ENCODE peak calls at places on chromosomes 6 and 20, in five cellular contexts. R is psoas muscle, Y is stomach, G is mesenchymal stem cell, Z is heart right ventricle. V is an unnamed sample.

GRCh38 chr6:166586424-166587156 is at the start of gene RAMACL:
- DNase-seq in R (no peak), Y (peak; percentile 40), G (no peak), Z (no peak), V (peak; percentile 24)

GRCh38 chr6:36442671-36443497 is at the start of the genes KCTD20 and PXT1:
- DNase-seq in R (peak; percentile 95), Y (peak; percentile 90), G (peak; percentile 88), Z (peak; percentile 89), V (peak; percentile 95)

GRCh38 chr6:128507337-128508310 is 12.8 kb downstream of the PTPRK start:
- DNase-seq in R (no peak), Y (no peak), G (peak; percentile 91), Z (no peak), V (no peak)

GRCh38 chr6:52540286-52540902 is 36.5 kb downstream of the TRAM2 start:
- DNase-seq in R (no peak), Y (no peak), G (no peak), Z (no peak), V (no peak)

GRCh38 chr20:62628691-62629090 is 13.6 kb upstream of the SLCO4A1 start:
- DNase-seq in R (peak; percentile 17), Y (no peak), G (peak; percentile 35), Z (no peak), V (peak; percentile 50)

GRCh38 chr6:6002005-6002808 is 4.5 kb downstream of the NRN1 start:
- DNase-seq in R (no peak), Y (no peak), G (no peak), Z (no peak), V (no peak)

GRCh38 chr6:111769365-111770127 is 103.7 kb downstream of the FYN start:
- DNase-seq in R (no peak), Y (no peak), G (no peak), Z (no peak), V (no peak)

GRCh38 chr6:5151955-5152401 is 66.8 kb downstream of the PPP1R3G start:
- DNase-seq in R (no peak), Y (no peak), G (no peak), Z (no peak), V (no peak)

GRCh38 chr6:158639056-158639455 is 5.5 kb downstream of the DYNLT1 start:
- DNase-seq in R (no peak), Y (peak; percentile 10), G (no peak), Z (no peak), V (no peak)

GRCh38 chr6:13217206-13217905 is 111.0 kb downstream of the TBC1D7 start:
- DNase-seq in R (no peak), Y (no peak), G (peak; percentile 57), Z (no peak), V (no peak)

GRCh38 chr20:61983965-61984364 is 81.7 kb downstream of the TAF4 start:
- DNase-seq in R (no peak), Y (no peak), G (no peak), Z (no peak), V (no peak)

GRCh38 chr6:43733471-43734293 is 36.3 kb upstream of the VEGFA start:
- DNase-seq in R (no peak), Y (peak; percentile 10), G (no peak), Z (no peak), V (no peak)

GRCh38 chr6:116111552-116112528 is 11.2 kb downstream of the NT5DC1 start:
- DNase-seq in R (no peak), Y (peak; percentile 37), G (peak; percentile 52), Z (no peak), V (peak; percentile 76)

GRCh38 chr6:144036064-144036873 is 28.2 kb upstream of the PLAGL1 start:
- DNase-seq in R (no peak), Y (no peak), G (peak; percentile 57), Z (no peak), V (peak; percentile 3)

GRCh38 chr20:62624325-62624690 is 18.0 kb upstream of the SLCO4A1 start:
- DNase-seq in R (peak; percentile 66), Y (peak; percentile 71), G (no peak), Z (no peak), V (no peak)

GRCh38 chr6:129429953-129430352 is 280.0 kb downstream of the ARHGAP18 start:
- DNase-seq in R (no peak), Y (no peak), G (no peak), Z (no peak), V (no peak)

GRCh38 chr20:6887966-6888365 is 120.5 kb downstream of the BMP2 start:
- DNase-seq in R (no peak), Y (no peak), G (no peak), Z (no peak), V (no peak)

GRCh38 chr6:89997456-89998445 is 103.5 kb downstream of the GJA10 start:
- DNase-seq in R (no peak), Y (no peak), G (no peak), Z (no peak), V (no peak)

GRCh38 chr20:57570898-57571297 is 10.0 kb downstream of the PCK1 start:
- DNase-seq in R (no peak), Y (no peak), G (no peak), Z (no peak), V (no peak)

GRCh38 chr6:5094327-5094726 is 9.2 kb downstream of the PPP1R3G start:
- DNase-seq in R (no peak), Y (no peak), G (peak; percentile 91), Z (no peak), V (no peak)

GRCh38 chr6:131948692-131949614 is 2.2 kb downstream of the CCN2 start:
- DNase-seq in R (no peak), Y (no peak), G (peak; percentile 87), Z (peak; percentile 31), V (peak; percentile 50)

GRCh38 chr20:63974402-63975200 is 4.8 kb downstream of the SAMD10 start:
- DNase-seq in R (no peak), Y (peak; percentile 64), G (no peak), Z (peak; percentile 22), V (no peak)

GRCh38 chr20:57672164-57672563 is 37.7 kb downstream of the PMEPA1 start:
- DNase-seq in R (no peak), Y (no peak), G (no peak), Z (peak; percentile 70), V (no peak)

GRCh38 chr6:81734081-81734480 is 18.4 kb downstream of the TENT5A start:
- DNase-seq in R (no peak), Y (no peak), G (no peak), Z (no peak), V (no peak)

GRCh38 chr6:90217621-90218496 is 78.8 kb downstream of the BACH2 start:
- DNase-seq in R (no peak), Y (peak; percentile 56), G (no peak), Z (peak; percentile 53), V (no peak)

GRCh38 chr20:25372584-25373336 is 17.9 kb downstream of the ABHD12 start:
- DNase-seq in R (no peak), Y (no peak), G (peak; percentile 97), Z (no peak), V (no peak)

GRCh38 chr6:13427838-13428527 is 59.4 kb downstream of the GFOD1 start:
- DNase-seq in R (no peak), Y (peak; percentile 31), G (no peak), Z (no peak), V (no peak)

GRCh38 chr20:45279992-45280391 is 25.6 kb upstream of the SLPI start:
- DNase-seq in R (no peak), Y (no peak), G (no peak), Z (no peak), V (no peak)

GRCh38 chr6:7821426-7821825 is 89.2 kb downstream of the TXNDC5 start:
- DNase-seq in R (no peak), Y (no peak), G (no peak), Z (no peak), V (no peak)

GRCh38 chr6:150334790-150335783 is 33.7 kb upstream of the IYD start:
- DNase-seq in R (no peak), Y (no peak), G (peak; percentile 67), Z (peak; percentile 51), V (peak; percentile 73)

GRCh38 chr20:3323398-3323797 is 84.1 kb downstream of the DNAAF9 start:
- DNase-seq in R (no peak), Y (no peak), G (no peak), Z (no peak), V (no peak)

GRCh38 chr6:30493643-30494250 is 4.4 kb downstream of the HLA-E start:
- DNase-seq in R (no peak), Y (no peak), G (no peak), Z (no peak), V (peak; percentile 15)

GRCh38 chr6:116365743-116366142 is 5.0 kb upstream of the DSE start:
- DNase-seq in R (no peak), Y (no peak), G (no peak), Z (no peak), V (no peak)

GRCh38 chr20:48623176-48623905 is 204.5 kb downstream of the PREX1 start:
- DNase-seq in R (peak; percentile 18), Y (no peak), G (no peak), Z (no peak), V (no peak)

GRCh38 chr6:43086022-43086658 is 10.0 kb downstream of the PTK7 start:
- DNase-seq in R (no peak), Y (no peak), G (peak; percentile 34), Z (no peak), V (peak; percentile 70)

GRCh38 chr20:37986873-37987601 is 46.2 kb downstream of the TTI1 start:
- DNase-seq in R (peak; percentile 92), Y (peak; percentile 90), G (no peak), Z (peak; percentile 87), V (no peak)

GRCh38 chr6:104484626-104485025 is 375.1 kb downstream of the HACE1 start:
- DNase-seq in R (no peak), Y (no peak), G (no peak), Z (no peak), V (no peak)
- H3K4me3 ChIP-seq in R (no peak overlapping the region), Y (no peak overlapping the region), G (no peak overlapping the region), Z (no peak overlapping the region), V (no peak overlapping the region)

DNA sequence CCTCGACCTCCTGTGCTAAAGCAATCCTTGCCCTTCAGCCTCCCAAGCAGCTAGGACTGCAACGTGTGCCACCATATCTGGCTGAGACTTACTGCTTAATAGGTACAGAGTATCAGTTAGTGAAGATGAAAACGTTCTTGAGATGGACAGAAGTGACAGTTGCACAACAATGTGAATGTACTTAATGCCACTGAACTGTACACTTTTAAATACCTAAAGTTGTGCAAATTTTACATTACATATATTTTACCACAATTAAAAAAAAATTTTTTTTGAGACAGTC is 25.9 kb downstream of the NUDT3 start:
- DNase-seq in R (no peak), Y (no peak), G (no peak), Z (no peak), V (no peak)
- H3K27ac ChIP-seq in R (no peak overlapping the region), Y (no peak overlapping the region), G (peak overlapping the region; percentile 50), Z (no peak overlapping the region), V (no peak overlapping the region)

GRCh38 chr6:28090902-28091586 is 10.7 kb downstream of the ZNF165 start:
- DNase-seq in R (no peak), Y (no peak), G (no peak), Z (no peak), V (peak; percentile 5)
- H3K4me3 ChIP-seq in R (peak overlapping the region; percentile 37), Y (peak overlapping the region; percentile 26), G (no peak overlapping the region), Z (peak overlapping the region; percentile 18), V (peak overlapping the region; percentile 25)

GRCh38 chr20:17678295-17678694 is 3.7 kb downstream of the RRBP1 start:
- DNase-seq in R (no peak), Y (no peak), G (peak; percentile 52), Z (no peak), V (no peak)

GRCh38 chr20:17679786-17680127 is 2.3 kb downstream of the RRBP1 start:
- DNase-seq in R (no peak), Y (no peak), G (no peak), Z (peak; percentile 22), V (no peak)

GRCh38 chr20:17676942-17677341 is 5.1 kb downstream of the RRBP1 start:
- DNase-seq in R (no peak), Y (no peak), G (no peak), Z (no peak), V (no peak)

GRCh38 chr20:17680128-17680835 is 1.8 kb downstream of the RRBP1 start:
- DNase-seq in R (peak; percentile 72), Y (peak; percentile 74), G (peak; percentile 89), Z (peak; percentile 42), V (peak; percentile 37)

GRCh38 chr20:17678886-17679285 is 3.2 kb downstream of the RRBP1 start:
- DNase-seq in R (no peak), Y (no peak), G (no peak), Z (no peak), V (no peak)
- H3K27ac ChIP-seq in R (no peak overlapping the region), Y (peak overlapping the region; percentile 8), G (no peak overlapping the region), Z (no peak overlapping the region), V (no peak overlapping the region)

V was measured in A673.